ENCODE peak calls at places on chromosomes 4 and X, in four cellular contexts. F is suprapubic skin, J is SK-N-SH, E is prostate gland. G is an unnamed sample.

GRCh38 chrX:116317409-116317808 is 119.0 kb upstream of the SLC6A14 start:
- DNase-seq in F (no peak), E (no peak), J (no peak), G (no peak)

GRCh38 chrX:15956684-15957083 is 102.1 kb upstream of the AP1S2 start:
- DNase-seq in F (no peak), J (no peak), E (no peak), G (no peak)

GRCh38 chrX:20609916-20610415 is 343.3 kb upstream of the RPS6KA3 start:
- DNase-seq in E (no peak), J (no peak), F (no peak), G (no peak)

GRCh38 chrX:97021680-97022079 is 138.0 kb downstream of the RPA4 start:
- DNase-seq in J (no peak), F (no peak), E (no peak), G (peak; percentile 68)

GRCh38 chrX:55489315-55490009 is at the start of gene USP51:
- DNase-seq in E (peak; percentile 28), F (peak; percentile 72), J (peak; percentile 60), G (peak; percentile 31)

GRCh38 chr4:172851534-172851933 is 317.1 kb upstream of the GALNT7 start:
- DNase-seq in J (no peak), F (no peak), E (no peak), G (no peak)

GRCh38 chr4:138911903-138912713 is 103.5 kb upstream of the NOCT start:
- DNase-seq in E (peak; percentile 57), F (no peak), J (peak; percentile 24), G (no peak)

GRCh38 chr4:174826660-174827059 is 2.4 kb downstream of the GLRA3 start:
- DNase-seq in J (no peak), E (no peak), F (no peak), G (no peak)

GRCh38 chrX:107450823-107451509 is 1.5 kb downstream of the FRMPD3 start:
- DNase-seq in J (no peak), F (no peak), E (no peak), G (no peak)

GRCh38 chrX:133699023-133699728 is 283.9 kb upstream of the GPC4 start:
- DNase-seq in J (no peak), F (no peak), E (no peak), G (no peak)

GRCh38 chr4:149765630-149766029 is 50.0 kb downstream of the IQCM start:
- DNase-seq in F (no peak), E (no peak), J (no peak), G (no peak)

GRCh38 chr4:132195181-132195580 is 953.9 kb upstream of the PCDH10 start:
- DNase-seq in E (no peak), J (no peak), F (no peak), G (no peak)

GRCh38 chr4:129578336-129578735 is 482.4 kb downstream of the C4orf33 start:
- DNase-seq in E (no peak), F (no peak), J (no peak), G (peak; percentile 9)

GRCh38 chr4:168021666-168022065 is 70.7 kb upstream of the ANXA10 start:
- DNase-seq in F (no peak), J (no peak), E (no peak), G (no peak)

GRCh38 chr4:15771419-15772058 is 6.6 kb upstream of the CD38 start:
- DNase-seq in F (no peak), E (no peak), J (no peak), G (no peak)

GRCh38 chr4:2337131-2337723 is 75.3 kb upstream of the MXD4 start:
- DNase-seq in J (no peak), F (peak; percentile 54), E (no peak), G (no peak)

GRCh38 chrX:70129811-70130210 is 3.4 kb upstream of the IGBP1 start:
- DNase-seq in F (no peak), J (no peak), E (no peak), G (no peak)

GRCh38 chrX:133706890-133707289 is 278.5 kb downstream of the GPC3 start:
- DNase-seq in F (no peak), E (no peak), J (no peak), G (no peak)

GRCh38 chr4:6701371-6701770 is 7.7 kb downstream of the S100P start:
- DNase-seq in J (no peak), F (no peak), E (no peak), G (no peak)

GRCh38 chrX:46819136-46819535 is 17.7 kb upstream of the RP2 start:
- DNase-seq in F (no peak), J (no peak), E (no peak), G (no peak)

GRCh38 chrX:44828008-44828605 is 15.7 kb upstream of the DUSP21 start:
- DNase-seq in J (no peak), F (no peak), E (no peak), G (peak; percentile 24)

GRCh38 chr4:15034071-15034764 is 31.9 kb downstream of the CPEB2 start:
- DNase-seq in J (no peak), E (no peak), F (no peak), G (peak; percentile 69)

GRCh38 chrX:146906166-146906565 is 91.6 kb upstream of the CXorf51A start:
- DNase-seq in J (no peak), E (no peak), F (no peak), G (no peak)

GRCh38 chr4:118327554-118328241 is 25.1 kb downstream of the PRSS12 start:
- DNase-seq in J (peak; percentile 22), E (no peak), F (no peak), G (no peak)

GRCh38 chrX:134172588-134173259 is 64.3 kb upstream of the CCDC160 start:
- DNase-seq in J (peak; percentile 69), F (no peak), E (peak; percentile 33), G (peak; percentile 10)

GRCh38 chr4:93731448-93731847 is 97.1 kb upstream of the ATOH1 start:
- DNase-seq in F (no peak), E (no peak), J (peak; percentile 7), G (no peak)

GRCh38 chrX:133531012-133531411 is 115.7 kb upstream of the GPC4 start:
- DNase-seq in J (no peak), E (no peak), F (no peak), G (no peak)

GRCh38 chr4:139909036-139909435 is 243.4 kb downstream of the MGST2 start:
- DNase-seq in F (no peak), J (no peak), E (no peak), G (peak; percentile 77)

GRCh38 chr4:20881658-20882057 is 181.4 kb downstream of the PACRGL start:
- DNase-seq in F (no peak), J (no peak), E (no peak), G (no peak)

DNA sequence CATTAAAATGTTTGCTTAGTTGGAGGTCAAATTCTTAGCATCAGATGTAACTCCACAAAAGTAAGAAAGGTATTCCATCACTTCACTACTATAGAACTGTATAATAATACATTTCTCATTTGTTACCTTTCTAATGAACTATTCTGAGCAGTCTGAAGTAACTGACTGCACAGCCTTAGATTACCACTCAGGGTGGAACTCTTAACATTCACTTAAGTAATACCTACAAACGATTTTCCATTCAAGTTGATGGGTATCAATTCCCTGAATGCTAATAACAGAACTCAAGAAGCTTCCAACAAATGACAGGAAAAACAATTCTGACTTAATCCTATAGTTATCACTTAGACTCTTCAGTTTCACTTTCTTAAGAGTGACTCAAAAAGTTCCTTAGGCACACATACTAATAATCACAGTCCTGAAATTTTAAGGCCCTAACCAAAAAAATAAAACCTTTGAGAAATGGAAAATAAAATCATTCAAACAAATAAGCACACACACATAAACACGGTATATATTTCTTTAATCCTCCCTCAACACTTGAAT is 20.9 kb downstream of the HNRNPD start:
- DNase-seq in E (no peak), F (no peak), J (no peak), G (no peak)
- TF ChIP-seq POLR2AphosphoS5 in E (no peak), F (no peak), J (no peak), G (no peak)

DNA sequence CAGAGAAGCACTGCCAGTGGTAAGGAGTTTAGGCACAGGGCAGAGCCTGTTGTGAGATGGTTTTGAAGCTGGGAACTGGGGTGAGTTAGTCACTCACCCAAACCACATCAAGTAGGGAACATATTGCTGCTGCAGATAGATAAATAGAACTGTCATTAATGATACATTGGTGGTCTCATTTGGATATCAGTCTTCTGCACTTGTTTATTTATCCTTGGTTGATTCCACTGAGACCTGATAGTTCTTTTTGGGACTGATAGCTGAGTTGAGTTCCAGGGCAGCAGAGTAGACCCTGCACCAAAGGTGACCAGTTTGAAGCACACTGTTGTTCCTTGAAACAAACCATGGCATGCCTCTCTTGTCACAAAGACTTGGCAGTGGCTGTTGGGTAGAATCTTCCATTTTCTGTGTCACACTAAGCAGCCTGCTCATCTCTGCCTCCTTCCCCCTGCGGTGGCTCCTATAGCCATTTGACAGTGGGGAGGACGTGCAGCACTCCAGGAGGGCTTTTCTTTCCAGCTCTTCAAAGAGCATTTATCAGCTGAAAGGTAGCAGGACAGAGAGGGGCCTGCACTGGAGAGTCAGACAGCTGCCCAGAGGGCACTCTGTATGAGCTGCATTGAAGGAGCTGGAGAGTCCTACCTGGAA is 59.7 kb upstream of the TMEM164 start:
- DNase-seq in J (no peak), E (no peak), F (no peak), G (no peak)
- TF ChIP-seq POLR2AphosphoS5 in J (no peak), E (no peak), F (no peak), G (no peak)

GRCh38 chr4:58081356-58081755 is 971.2 kb upstream of the IGFBP7 start:
- DNase-seq in F (no peak), E (no peak), J (no peak), G (no peak)
- TF ChIP-seq POLR2AphosphoS5 in F (no peak), E (no peak), J (no peak), G (no peak)

GRCh38 chr4:124535004-124535403 is 177.5 kb downstream of the ANKRD50 start:
- DNase-seq in E (no peak), F (no peak), J (no peak), G (no peak)
- TF ChIP-seq POLR2AphosphoS5 in E (no peak), F (no peak), J (no peak), G (no peak)

G was measured in endothelial cell of umbilical vein.